ENCODE peak calls at places on chromosome 1, in five cellular contexts. O, C, I, W and G are unnamed samples.

GRCh38 chr1:85374160-85374559 is 90.8 kb downstream of the DDAH1 start:
- DNase-seq in O (no peak), I (no peak), C (no peak), W (no peak), G (peak)

GRCh38 chr1:211648336-211648735 is 27.1 kb downstream of the NEK2 start:
- DNase-seq in I (no peak), C (no peak), O (no peak), W (no peak), G (no peak)

GRCh38 chr1:21308847-21309652 is 18.8 kb upstream of the ECE1 start:
- DNase-seq in O (no peak), I (no peak), C (no peak), W (no peak), G (peak)

GRCh38 chr1:30423570-30423969 is 299.8 kb downstream of the MATN1 start:
- DNase-seq in W (no peak), I (no peak), O (no peak), C (no peak), G (no peak)

GRCh38 chr1:230857077-230857476 is 11.2 kb downstream of the C1orf198 start:
- DNase-seq in O (no peak), W (no peak), C (no peak), I (no peak), G (no peak)

GRCh38 chr1:228039006-228039481 is 32.2 kb downstream of the WNT3A start:
- DNase-seq in I (no peak), O (no peak), C (no peak), W (no peak), G (no peak)

GRCh38 chr1:214541206-214541605 is 10.2 kb downstream of the PTPN14 start:
- DNase-seq in I (no peak), O (no peak), W (no peak), C (no peak), G (no peak)

GRCh38 chr1:52348704-52349301 is 17.2 kb downstream of the CC2D1B start:
- DNase-seq in W (no peak), O (peak), C (peak), I (no peak), G (no peak)

GRCh38 chr1:208231929-208232360 is 12.2 kb downstream of the PLXNA2 start:
- DNase-seq in C (no peak), I (no peak), W (no peak), O (no peak), G (no peak)